ENCODE peak calls at places on chromosomes 7 and 10, in four cellular contexts. I is NCI-H748 treated with DMSO at 0.1 percent for 48 hours; R is stimulated activated CD4-positive, alpha-beta T cell treated with anti-CD3 and anti-CD28 coated beads, Interleukin-15, amount 100 ng/mL, for 24 hours; Q is activated CD8-positive, alpha-beta memory T cell treated with anti-CD3 and anti-CD28 coated beads for 24 hours. S is an unnamed sample.

GRCh38 chr7:70504254-70504653 is 627.7 kb upstream of the GALNT17 start:
- DNase-seq in R (no peak), Q (no peak), I (no peak), S (peak)

GRCh38 chr7:100827330-100828226 is at the start of gene EPHB4:
- DNase-seq in R (peak), Q (no peak), I (peak), S (peak)

GRCh38 chr7:19119901-19120486 is 2.6 kb upstream of the TWIST1 start:
- DNase-seq in Q (no peak), R (no peak), I (no peak), S (no peak)

GRCh38 chr7:13982940-13983677 is 6.4 kb downstream of the ETV1 start:
- DNase-seq in R (no peak), Q (no peak), I (no peak), S (no peak)

GRCh38 chr7:80804581-80804980 is 114.3 kb downstream of the SEMA3C start:
- DNase-seq in R (no peak), Q (no peak), I (no peak), S (no peak)

GRCh38 chr10:11341253-11341652 is 270.2 kb downstream of the USP6NL start:
- DNase-seq in R (no peak), I (no peak), Q (no peak), S (no peak)

GRCh38 chr7:134669845-134670373 is 23.3 kb downstream of the BPGM start:
- DNase-seq in I (peak), R (peak), Q (peak), S (peak)

GRCh38 chr7:124791876-124792446 is 26.4 kb upstream of the GPR37 start:
- DNase-seq in Q (no peak), R (no peak), I (no peak), S (no peak)

GRCh38 chr7:123643495-123644428 is 11.9 kb upstream of the LMOD2 start:
- DNase-seq in I (peak), Q (no peak), R (no peak), S (peak)

S was measured in NCI-H69.